ENCODE peak calls at places on chromosome 17, in four cellular contexts. B is A549; S is CD4-positive, alpha-beta T cell; L is CD8-positive, alpha-beta T cell. N is an unnamed sample.

GRCh38 chr17:31508310-31509094 is 117.0 kb downstream of the RAB11FIP4 start:
- DNase-seq in B (peak), L (peak), S (peak), N (no peak)

GRCh38 chr17:4177732-4178131 is 34.7 kb downstream of the CYB5D2 start:
- DNase-seq in B (no peak), S (no peak), L (no peak), N (no peak)

GRCh38 chr17:55433029-55433628 is 11.5 kb upstream of the MMD start:
- DNase-seq in L (no peak), B (peak), S (no peak), N (no peak)

GRCh38 chr17:42135664-42136653 is 13.4 kb downstream of the HSPB9 start:
- DNase-seq in L (no peak), B (peak), S (no peak), N (no peak)

GRCh38 chr17:44987194-44987882 is 19.2 kb upstream of the C1QL1 start:
- DNase-seq in B (no peak), L (peak), S (no peak), N (no peak)

GRCh38 chr17:33511670-33512069 is 218.6 kb upstream of the ASIC2 start:
- DNase-seq in B (no peak), L (no peak), S (no peak), N (no peak)

GRCh38 chr17:28906276-28907051 is 3.6 kb upstream of the DHRS13 start:
- DNase-seq in L (no peak), S (no peak), B (no peak), N (no peak)

GRCh38 chr17:66834426-66834918 is 445 bp upstream of the CACNG5 start:
- DNase-seq in S (no peak), B (no peak), L (no peak), N (no peak)

GRCh38 chr17:61002316-61002736 is 324.7 kb downstream of the BCAS3 start:
- DNase-seq in S (no peak), L (no peak), B (peak), N (no peak)

GRCh38 chr17:73547790-73548189 is 96.5 kb downstream of the SDK2 start:
- DNase-seq in L (no peak), S (no peak), B (no peak), N (no peak)

GRCh38 chr17:55158439-55158838 is 106.3 kb upstream of the HLF start:
- DNase-seq in S (no peak), B (peak), L (no peak), N (no peak)

GRCh38 chr17:60857521-60857920 is 179.9 kb downstream of the BCAS3 start:
- DNase-seq in B (no peak), L (no peak), S (no peak), N (no peak)

GRCh38 chr17:17823433-17824118 is 13.2 kb downstream of the SREBF1 start:
- DNase-seq in S (peak), B (peak), L (peak), N (peak)

GRCh38 chr17:57097832-57098421 is 12.9 kb downstream of the AKAP1 start:
- DNase-seq in S (no peak), B (no peak), L (no peak), N (no peak)

GRCh38 chr17:14299261-14300093 is 1.4 kb upstream of the HS3ST3B1 start:
- DNase-seq in L (peak), B (no peak), S (peak), N (peak)

GRCh38 chr17:78387982-78388941 is 9.8 kb downstream of the PGS1 start:
- DNase-seq in B (no peak), S (no peak), L (no peak), N (no peak)

GRCh38 chr17:32269377-32269776 is 3.7 kb downstream of the RHBDL3 start:
- DNase-seq in L (no peak), B (no peak), S (no peak), N (no peak)

GRCh38 chr17:28623696-28624095 is 9.7 kb upstream of the RSKR start:
- DNase-seq in L (no peak), B (no peak), S (no peak), N (no peak)

GRCh38 chr17:72393553-72393952 is 272.7 kb downstream of the SOX9 start:
- DNase-seq in L (no peak), S (no peak), B (peak), N (no peak)

GRCh38 chr17:43545383-43545632 is 832 bp downstream of the ETV4 start:
- DNase-seq in S (no peak), B (no peak), L (no peak), N (no peak)

GRCh38 chr17:17495448-17496188 is 577 bp downstream of the RASD1 start:
- DNase-seq in L (peak), S (no peak), B (no peak), N (peak)

GRCh38 chr17:32281011-32281451 is 15.4 kb downstream of the RHBDL3 start:
- DNase-seq in L (no peak), B (no peak), S (no peak), N (no peak)

GRCh38 chr17:62857526-62857925 is 49.4 kb upstream of the MARCHF10 start:
- DNase-seq in S (no peak), L (no peak), B (no peak), N (no peak)

GRCh38 chr17:62860962-62861873 is 53.1 kb upstream of the MARCHF10 start:
- DNase-seq in L (no peak), S (no peak), B (no peak), N (no peak)

GRCh38 chr17:62856594-62856993 is 48.5 kb upstream of the MARCHF10 start:
- DNase-seq in B (no peak), S (no peak), L (no peak), N (no peak)

GRCh38 chr17:62862251-62862650 is 54.1 kb upstream of the MARCHF10 start:
- DNase-seq in L (no peak), S (no peak), B (no peak), N (no peak)

DNA sequence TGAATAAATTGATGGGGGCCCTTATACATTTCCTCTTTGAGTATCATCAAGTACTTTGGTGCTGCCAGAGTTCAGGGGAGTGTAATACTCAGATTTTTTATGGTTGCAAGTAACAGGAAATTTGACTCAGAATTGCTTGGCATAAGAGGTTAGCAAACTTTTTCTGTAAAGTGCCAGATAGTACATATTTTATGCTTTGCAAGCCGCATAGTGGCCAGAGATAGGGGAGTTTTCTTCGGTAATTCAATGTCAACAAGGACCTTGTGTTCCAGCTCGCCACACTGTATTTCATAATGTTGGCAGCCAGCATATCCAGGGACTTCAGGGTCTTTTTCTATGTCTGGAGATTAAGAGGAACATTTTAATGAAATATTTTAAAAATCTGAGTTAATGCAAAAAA is 51.0 kb upstream of the MARCHF10 start:
- DNase-seq in S (no peak), L (no peak), B (no peak), N (no peak)
- TF ChIP-seq CTCF in S (no peak), L (no peak), B (no peak), N (no peak)

DNA sequence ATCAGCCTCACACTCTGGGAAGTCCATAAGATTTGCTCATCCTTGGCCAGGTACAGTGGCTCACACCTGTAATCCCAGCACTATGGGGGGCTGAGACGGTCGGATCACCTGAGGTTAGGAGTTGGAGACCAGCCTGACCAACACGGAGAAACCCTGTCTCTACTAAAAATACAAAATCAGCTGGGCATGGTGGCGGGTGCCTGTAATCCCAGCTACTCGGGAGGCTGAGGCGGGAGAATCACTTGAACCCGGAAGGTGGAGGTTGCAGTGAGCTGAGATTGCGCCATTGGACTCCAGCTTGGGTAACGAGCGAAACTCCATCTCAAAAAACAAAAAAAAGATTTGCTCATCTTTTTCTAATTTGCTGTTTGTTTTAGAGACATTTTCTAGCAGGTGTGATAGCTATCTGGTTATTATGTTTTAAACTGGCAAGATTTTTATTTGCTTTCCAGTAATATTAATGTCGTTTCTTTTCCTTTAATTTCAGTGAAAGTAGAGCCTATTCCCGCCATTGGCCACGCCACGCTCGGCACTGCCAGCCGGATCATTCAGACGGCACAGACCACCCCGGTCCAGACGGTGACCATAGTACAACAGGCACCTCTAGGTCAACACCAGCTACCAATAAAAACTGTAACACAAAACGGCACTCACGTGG is 61.5 kb downstream of the WDR45B start:
- DNase-seq in B (no peak), S (no peak), L (no peak), N (no peak)
- TF ChIP-seq CTCF in B (no peak), S (no peak), L (no peak), N (no peak)

DNA sequence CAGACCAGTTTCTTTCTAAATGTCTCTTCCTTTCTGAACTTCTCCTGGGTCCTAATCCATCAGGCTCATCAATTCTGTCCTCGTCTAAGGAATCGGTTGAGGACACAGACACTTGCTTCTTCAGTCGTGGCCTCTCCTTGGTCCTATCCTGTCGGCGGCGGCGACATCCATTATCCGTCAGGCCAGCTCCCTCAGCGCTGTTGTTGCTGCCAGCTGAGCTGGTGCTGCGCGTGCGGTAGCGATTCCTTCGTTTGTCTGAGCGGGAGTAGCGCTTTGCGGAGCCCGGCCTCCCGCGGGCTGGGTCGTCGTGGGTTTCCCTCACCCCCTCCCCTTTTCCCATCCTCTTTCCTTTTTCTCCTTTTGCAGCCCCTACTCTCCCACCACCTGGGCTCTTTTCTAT is 3.8 kb downstream of the SMG6 start:
- DNase-seq in S (no peak), B (no peak), L (no peak), N (no peak)
- TF ChIP-seq CTCF in S (no peak), B (no peak), L (no peak), N (no peak)

GRCh38 chr17:38534498-38534885 is 71.3 kb downstream of the SRCIN1 start:
- DNase-seq in S (no peak), B (no peak), L (no peak), N (no peak)
- TF ChIP-seq CTCF in S (no peak), B (no peak), L (no peak), N (no peak)

GRCh38 chr17:49514374-49514738 is 19.3 kb downstream of the NGFR start:
- DNase-seq in B (no peak), S (no peak), L (no peak), N (no peak)
- TF ChIP-seq CTCF in B (no peak), S (no peak), L (no peak), N (no peak)

GRCh38 chr17:49898547-49899490 is 51.0 kb upstream of the TAC4 start:
- DNase-seq in L (no peak), S (no peak), B (peak), N (no peak)
- TF ChIP-seq CTCF in L (no peak), S (no peak), B (peak), N (no peak)

DNA sequence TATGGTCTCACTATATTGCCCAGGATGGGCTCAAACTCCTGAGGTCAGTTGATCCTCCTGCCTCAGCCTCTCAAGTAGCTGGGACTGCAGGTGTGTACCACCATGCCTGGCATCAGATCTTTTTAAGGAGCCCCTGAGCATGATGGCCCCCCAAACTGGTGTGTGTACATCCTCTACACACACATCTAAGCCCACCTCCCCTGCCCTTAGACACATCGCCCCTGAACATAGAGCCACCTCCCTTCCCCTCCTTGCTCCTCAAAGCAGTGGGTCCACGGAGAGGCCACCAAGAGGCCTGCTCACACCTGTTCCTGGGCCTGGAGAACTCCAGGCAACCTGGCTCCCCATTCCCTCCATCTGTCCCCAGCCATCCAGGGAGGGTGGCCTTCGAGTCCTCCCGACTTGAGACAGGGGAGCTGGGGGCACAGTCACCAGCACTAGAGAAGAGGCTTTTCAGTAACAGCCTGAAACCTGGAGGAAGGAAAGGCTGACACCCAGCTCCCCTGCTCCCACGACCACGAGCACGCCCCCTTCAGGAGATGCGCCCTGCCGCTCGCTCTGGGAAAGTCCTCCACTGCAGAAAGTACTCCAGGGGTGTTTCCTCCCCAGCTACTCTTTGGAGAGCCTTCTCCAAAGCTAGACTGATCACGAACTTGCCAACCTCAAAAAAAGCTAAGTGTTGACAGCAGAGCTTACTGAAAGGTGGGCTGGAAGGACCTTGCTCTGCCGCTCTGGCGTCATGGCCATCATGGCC is 12.6 kb upstream of the PRR29 start:
- DNase-seq in L (no peak), B (no peak), S (no peak), N (no peak)
- TF ChIP-seq CTCF in L (no peak), B (no peak), S (no peak), N (no peak)

GRCh38 chr17:77327566-77328463 is 187.0 kb downstream of the SEC14L1 start:
- DNase-seq in B (no peak), L (no peak), S (no peak), N (no peak)
- TF ChIP-seq CTCF in B (no peak), L (no peak), S (no peak), N (no peak)

GRCh38 chr17:1650731-1651558 is 1.3 kb upstream of the RILP start:
- DNase-seq in L (no peak), B (no peak), S (no peak), N (no peak)

GRCh38 chr17:1648582-1649115 is 1.0 kb downstream of the RILP start:
- DNase-seq in L (peak), S (peak), B (peak), N (peak)

GRCh38 chr17:1647802-1648581 is 1.7 kb downstream of the RILP start:
- DNase-seq in S (no peak), L (no peak), B (peak), N (peak)

GRCh38 chr17:1649844-1650409 is at the start of gene RILP:
- DNase-seq in L (no peak), S (no peak), B (peak), N (no peak)

DNA sequence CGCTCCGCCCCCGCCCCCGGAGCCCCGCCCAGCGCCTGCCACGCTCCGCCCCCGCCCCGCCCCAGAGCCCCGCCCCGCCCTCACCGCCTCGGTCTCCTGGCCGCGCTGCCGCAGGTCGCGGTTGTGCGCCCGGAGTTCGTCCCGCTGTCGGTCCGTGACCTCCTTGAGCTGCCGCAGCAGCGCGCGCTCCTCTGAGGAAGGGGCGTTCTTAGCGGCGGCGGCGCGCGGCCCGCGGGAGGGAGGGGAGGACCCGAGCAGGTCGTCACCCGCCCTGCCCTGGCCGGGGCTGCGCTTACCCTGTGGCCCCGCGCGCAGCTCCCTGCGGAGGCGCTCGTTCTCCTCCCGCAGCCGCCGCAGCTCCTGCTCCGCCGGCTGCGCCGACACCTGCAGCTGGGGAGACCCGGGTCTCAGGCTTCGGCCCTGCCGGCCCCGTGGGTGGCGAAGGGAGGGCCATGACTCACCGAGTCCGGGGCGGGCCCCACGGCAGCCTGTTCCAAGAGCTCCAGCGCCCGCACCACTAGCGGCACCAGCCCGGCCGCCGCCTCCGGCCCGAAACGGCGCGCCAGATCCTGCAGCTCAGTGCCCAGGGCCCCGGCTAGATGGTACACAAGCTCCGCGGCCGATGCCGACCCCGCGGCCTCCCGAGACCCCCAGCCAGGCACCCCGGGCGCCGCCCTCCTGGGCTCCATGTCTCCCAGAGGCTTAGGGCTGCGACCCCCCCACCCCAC is 386 bp downstream of the RILP start:
- DNase-seq in L (no peak), B (peak), S (peak), N (peak)
- TF ChIP-seq CTCF in L (no peak), B (no peak), S (peak), N (peak)